ENCODE peak calls at places on chromosome 18, in six cellular contexts. One of them, this sample, is unnamed.

GRCh38 chr18:38421016-38421415 is 855.4 kb upstream of the CELF4 start:
- DNase-seq in endothelial cell of umbilical vein: no peak
- DNase-seq in K562: no peak
- DNase-seq in HepG2: no peak
- DNase-seq in GM12878: no peak
- DNase-seq in A549: no peak
- DNase-seq in this sample: no peak

GRCh38 chr18:79863946-79864725 is 66.4 kb downstream of the KCNG2 start:
- DNase-seq in A549: no peak
- DNase-seq in K562: no peak
- DNase-seq in endothelial cell of umbilical vein: no peak
- DNase-seq in GM12878: no peak
- DNase-seq in HepG2: no peak
- DNase-seq in this sample: no peak

GRCh38 chr18:4412286-4412685 is 42.8 kb downstream of the DLGAP1 start:
- DNase-seq in endothelial cell of umbilical vein: no peak
- DNase-seq in K562: no peak
- DNase-seq in A549: no peak
- DNase-seq in HepG2: no peak
- DNase-seq in GM12878: no peak
- DNase-seq in this sample: no peak

GRCh38 chr18:51867767-51868166 is 472.2 kb upstream of the DCC start:
- DNase-seq in K562: no peak
- DNase-seq in GM12878: no peak
- DNase-seq in A549: no peak
- DNase-seq in endothelial cell of umbilical vein: peak; percentile 1
- DNase-seq in HepG2: no peak
- DNase-seq in this sample: peak; percentile 5

GRCh38 chr18:13452448-13452811 is 233.9 kb downstream of the LDLRAD4 start:
- DNase-seq in endothelial cell of umbilical vein: peak; percentile 73
- DNase-seq in GM12878: no peak
- DNase-seq in A549: peak; percentile 10
- DNase-seq in HepG2: no peak
- DNase-seq in K562: no peak
- DNase-seq in this sample: no peak

GRCh38 chr18:22020127-22020866 is 149.1 kb upstream of the GATA6 start:
- DNase-seq in HepG2: peak; percentile 80
- DNase-seq in endothelial cell of umbilical vein: no peak
- DNase-seq in A549: no peak
- DNase-seq in GM12878: no peak
- DNase-seq in K562: no peak
- DNase-seq in this sample: no peak

GRCh38 chr18:5444269-5444668 is 99.5 kb downstream of the EPB41L3 start:
- DNase-seq in A549: no peak
- DNase-seq in GM12878: no peak
- DNase-seq in HepG2: no peak
- DNase-seq in endothelial cell of umbilical vein: peak; percentile 28
- DNase-seq in K562: no peak
- DNase-seq in this sample: no peak

GRCh38 chr18:67864677-67865340 is 348.3 kb upstream of the DSEL start:
- DNase-seq in endothelial cell of umbilical vein: peak; percentile 34
- DNase-seq in HepG2: no peak
- DNase-seq in A549: no peak
- DNase-seq in GM12878: no peak
- DNase-seq in K562: no peak
- DNase-seq in this sample: no peak

GRCh38 chr18:51028201-51028805 is 1.7 kb upstream of the SMAD4 start:
- DNase-seq in endothelial cell of umbilical vein: no peak
- DNase-seq in A549: no peak
- DNase-seq in HepG2: peak; percentile 65
- DNase-seq in K562: no peak
- DNase-seq in GM12878: no peak
- DNase-seq in this sample: peak; percentile 45

GRCh38 chr18:12009581-12010140 is 28.4 kb downstream of the IMPA2 start:
- DNase-seq in HepG2: no peak
- DNase-seq in endothelial cell of umbilical vein: no peak
- DNase-seq in GM12878: no peak
- DNase-seq in K562: no peak
- DNase-seq in A549: no peak
- DNase-seq in this sample: no peak

GRCh38 chr18:65938592-65939372 is 188.0 kb downstream of the CDH7 start:
- DNase-seq in K562: no peak
- DNase-seq in GM12878: peak; percentile 5
- DNase-seq in A549: peak; percentile 0
- DNase-seq in HepG2: peak; percentile 34
- DNase-seq in endothelial cell of umbilical vein: peak; percentile 58
- DNase-seq in this sample: peak; percentile 63

GRCh38 chr18:2979871-2980606 is 32.9 kb downstream of the LPIN2 start:
- DNase-seq in A549: no peak
- DNase-seq in K562: no peak
- DNase-seq in HepG2: no peak
- DNase-seq in endothelial cell of umbilical vein: peak; percentile 44
- DNase-seq in GM12878: no peak
- DNase-seq in this sample: peak; percentile 35

GRCh38 chr18:10432781-10433180 is 21.7 kb upstream of the APCDD1 start:
- DNase-seq in K562: no peak
- DNase-seq in HepG2: no peak
- DNase-seq in A549: no peak
- DNase-seq in endothelial cell of umbilical vein: no peak
- DNase-seq in GM12878: no peak
- DNase-seq in this sample: no peak

GRCh38 chr18:32893915-32894314 is 121.1 kb upstream of the KLHL14 start:
- DNase-seq in HepG2: peak; percentile 45
- DNase-seq in A549: peak; percentile 2
- DNase-seq in endothelial cell of umbilical vein: no peak
- DNase-seq in K562: no peak
- DNase-seq in GM12878: no peak
- DNase-seq in this sample: peak; percentile 10

GRCh38 chr18:58449366-58449935 is 179.4 kb downstream of the ALPK2 start:
- DNase-seq in endothelial cell of umbilical vein: no peak
- DNase-seq in GM12878: no peak
- DNase-seq in K562: no peak
- DNase-seq in HepG2: peak; percentile 12
- DNase-seq in A549: no peak
- DNase-seq in this sample: no peak

DNA sequence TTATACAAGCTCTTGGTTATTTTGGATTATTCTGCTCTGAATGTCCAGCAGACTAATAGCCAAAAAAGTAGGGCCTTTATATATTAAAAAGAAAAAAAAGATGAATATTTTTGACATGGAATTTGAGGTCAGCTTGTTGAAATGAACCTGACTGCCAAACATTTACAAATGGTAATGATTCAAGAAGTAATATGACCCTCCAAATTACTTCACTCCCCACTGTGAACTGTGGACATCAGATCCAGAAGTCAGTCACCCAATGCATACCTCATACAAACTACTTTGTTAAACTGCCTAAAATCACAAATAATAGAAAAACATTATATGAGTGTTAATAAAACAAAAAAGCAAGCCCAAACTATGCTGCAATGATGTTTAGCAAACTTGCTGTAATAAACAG is 10.0 kb downstream of the EPG5 start:
- DNase-seq in K562: no peak
- DNase-seq in HepG2: no peak
- DNase-seq in GM12878: no peak
- DNase-seq in A549: no peak
- DNase-seq in endothelial cell of umbilical vein: no peak
- DNase-seq in this sample: no peak
- TF ChIP-seq MYC in K562: no peak
- TF ChIP-seq MYC in HepG2: no peak
- TF ChIP-seq MYC in GM12878: no peak
- TF ChIP-seq MYC in A549: no peak
- TF ChIP-seq MYC in endothelial cell of umbilical vein: no peak
- TF ChIP-seq MYC in this sample: no peak

GRCh38 chr18:77622009-77622692 is 372.5 kb downstream of the GALR1 start:
- DNase-seq in A549: no peak
- DNase-seq in GM12878: no peak
- DNase-seq in endothelial cell of umbilical vein: no peak
- DNase-seq in K562: no peak
- DNase-seq in HepG2: no peak
- DNase-seq in this sample: no peak
- TF ChIP-seq MAX in A549: no peak
- TF ChIP-seq MAX in GM12878: no peak
- TF ChIP-seq MAX in endothelial cell of umbilical vein: no peak
- TF ChIP-seq MAX in K562: no peak
- TF ChIP-seq MAX in HepG2: no peak
- TF ChIP-seq MAX in this sample: no peak

DNA sequence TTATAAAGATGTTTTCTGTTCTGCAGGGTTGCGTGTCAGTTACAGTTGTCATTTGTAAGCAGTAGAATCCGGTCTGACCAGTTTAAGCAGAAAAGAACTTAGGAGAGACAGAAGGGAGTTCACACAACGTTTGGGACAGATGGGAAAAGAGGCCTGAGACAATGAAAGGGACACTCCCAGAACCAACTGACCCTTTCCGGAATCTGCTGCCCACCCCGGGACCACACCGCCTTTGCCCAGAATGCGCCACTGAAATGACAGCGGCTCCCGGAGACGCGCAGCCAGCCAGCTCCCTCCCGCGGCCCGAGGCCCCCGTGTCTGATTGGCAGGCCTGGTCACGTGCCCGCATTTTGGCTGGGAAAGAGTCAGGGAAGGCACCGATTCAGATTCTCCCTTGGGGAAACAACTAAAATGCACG is 244.6 kb downstream of the BCL2 start:
- DNase-seq in endothelial cell of umbilical vein: peak; percentile 56
- DNase-seq in K562: peak; percentile 66
- DNase-seq in A549: peak; percentile 52
- DNase-seq in HepG2: peak; percentile 12
- DNase-seq in GM12878: no peak
- DNase-seq in this sample: peak; percentile 88
- TF ChIP-seq POLR2A in endothelial cell of umbilical vein: no peak
- TF ChIP-seq POLR2A in K562: no peak
- TF ChIP-seq POLR2A in A549: no peak
- TF ChIP-seq POLR2A in HepG2: no peak
- TF ChIP-seq POLR2A in GM12878: peak; percentile 76
- TF ChIP-seq POLR2A in this sample: peak; percentile 36

GRCh38 chr18:59877366-59877765 is 22.4 kb upstream of the PMAIP1 start:
- DNase-seq in HepG2: no peak
- DNase-seq in A549: no peak
- DNase-seq in endothelial cell of umbilical vein: no peak
- DNase-seq in K562: no peak
- DNase-seq in GM12878: no peak
- DNase-seq in this sample: peak; percentile 82
- TF ChIP-seq MYC in HepG2: no peak
- TF ChIP-seq MYC in A549: no peak
- TF ChIP-seq MYC in endothelial cell of umbilical vein: no peak
- TF ChIP-seq MYC in K562: no peak
- TF ChIP-seq MYC in GM12878: no peak
- TF ChIP-seq MYC in this sample: no peak

GRCh38 chr18:55372205-55372604 is 215.8 kb downstream of the TCF4 start:
- DNase-seq in K562: no peak
- DNase-seq in GM12878: no peak
- DNase-seq in endothelial cell of umbilical vein: no peak
- DNase-seq in HepG2: no peak
- DNase-seq in A549: no peak
- DNase-seq in this sample: no peak

GRCh38 chr18:55375930-55376329 is 212.1 kb downstream of the TCF4 start:
- DNase-seq in GM12878: no peak
- DNase-seq in A549: no peak
- DNase-seq in K562: no peak
- DNase-seq in endothelial cell of umbilical vein: no peak
- DNase-seq in HepG2: no peak
- DNase-seq in this sample: no peak

GRCh38 chr18:55381277-55381676 is 206.7 kb downstream of the TCF4 start:
- DNase-seq in GM12878: no peak
- DNase-seq in endothelial cell of umbilical vein: no peak
- DNase-seq in K562: no peak
- DNase-seq in A549: no peak
- DNase-seq in HepG2: no peak
- DNase-seq in this sample: no peak

GRCh38 chr18:55380574-55380973 is 207.4 kb downstream of the TCF4 start:
- DNase-seq in GM12878: no peak
- DNase-seq in K562: no peak
- DNase-seq in endothelial cell of umbilical vein: no peak
- DNase-seq in A549: no peak
- DNase-seq in HepG2: no peak
- DNase-seq in this sample: no peak

DNA sequence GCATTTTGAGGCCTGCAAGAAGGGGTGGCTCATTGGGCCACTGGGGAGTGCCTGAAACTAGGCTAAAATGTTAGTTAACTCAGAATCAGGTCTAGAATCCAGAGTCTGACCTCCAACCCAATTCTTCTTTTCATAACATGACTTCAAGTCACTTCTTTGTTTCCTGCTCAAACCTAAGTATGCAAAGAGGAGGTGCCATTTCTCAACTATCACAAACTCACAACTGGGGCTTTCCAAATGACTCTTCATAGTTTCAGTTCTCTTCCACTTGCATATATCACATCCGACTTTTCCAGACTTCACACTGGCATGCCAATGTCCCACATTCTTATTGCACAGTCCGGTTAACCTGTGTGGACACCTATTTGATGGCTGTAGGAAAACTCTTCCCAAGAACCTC is 211.6 kb downstream of the TCF4 start:
- DNase-seq in endothelial cell of umbilical vein: no peak
- DNase-seq in GM12878: peak; percentile 68
- DNase-seq in HepG2: no peak
- DNase-seq in A549: no peak
- DNase-seq in K562: no peak
- DNase-seq in this sample: no peak
- TF ChIP-seq MAX in endothelial cell of umbilical vein: no peak
- TF ChIP-seq MAX in GM12878: no peak
- TF ChIP-seq MAX in HepG2: no peak
- TF ChIP-seq MAX in A549: no peak
- TF ChIP-seq MAX in K562: no peak
- TF ChIP-seq MAX in this sample: no peak

GRCh38 chr18:48724455-48724854 is 185.6 kb downstream of the CTIF start:
- DNase-seq in GM12878: no peak
- DNase-seq in endothelial cell of umbilical vein: no peak
- DNase-seq in A549: no peak
- DNase-seq in HepG2: no peak
- DNase-seq in K562: no peak
- DNase-seq in this sample: no peak
- TF ChIP-seq POLR2A in GM12878: no peak
- TF ChIP-seq POLR2A in endothelial cell of umbilical vein: no peak
- TF ChIP-seq POLR2A in A549: no peak
- TF ChIP-seq POLR2A in HepG2: no peak
- TF ChIP-seq POLR2A in K562: no peak
- TF ChIP-seq POLR2A in this sample: no peak